ENCODE peak calls at places on chromosomes 12 and 14, in ten cellular contexts. J is pancreas, F is left lung, K is adrenal gland, O is PC-3, Y is endothelial cell of umbilical vein, N is upper lobe of right lung, H is MM.1S, X is ascending aorta, G is psoas muscle. V is an unnamed sample.

GRCh38 chr12:44510510-44510909 is 365.6 kb downstream of the NELL2 start:
- DNase-seq in G (no peak), N (no peak), F (no peak), H (no peak), J (no peak), K (no peak), O (peak), Y (no peak), X (no peak), V (no peak)

GRCh38 chr12:124397807-124398577 is 103.1 kb downstream of the RFLNA start:
- DNase-seq in N (no peak), J (peak), O (no peak), X (no peak), H (no peak), K (peak), F (no peak), Y (no peak), G (no peak), V (no peak)

GRCh38 chr14:49999216-49999761 is 106.4 kb downstream of the ARF6 start:
- DNase-seq in F (peak), N (peak), H (peak), Y (peak), G (peak), X (peak), O (peak), K (peak), J (peak), V (peak)

GRCh38 chr12:112167031-112167461 is 41.7 kb downstream of the TRAFD1 start:
- DNase-seq in X (no peak), H (no peak), K (no peak), O (no peak), Y (no peak), G (no peak), N (no peak), F (no peak), J (no peak), V (no peak)

GRCh38 chr12:127389923-127390322 is 877.0 kb upstream of the TMEM132C start:
- DNase-seq in O (peak), Y (no peak), N (no peak), F (no peak), G (no peak), X (no peak), H (peak), K (no peak), J (no peak), V (no peak)

GRCh38 chr14:71523630-71524320 is 408.5 kb upstream of the RGS6 start:
- DNase-seq in X (no peak), Y (no peak), F (no peak), K (no peak), O (no peak), J (no peak), G (no peak), N (no peak), H (no peak), V (no peak)

GRCh38 chr14:79600406-79600805 is 610.9 kb downstream of the DIO2 start:
- DNase-seq in O (no peak), Y (no peak), N (no peak), X (no peak), K (no peak), G (no peak), F (no peak), J (no peak), H (no peak), V (no peak)

GRCh38 chr14:102500190-102500661 is 9.3 kb downstream of the ANKRD9 start:
- DNase-seq in K (no peak), J (no peak), N (peak), Y (peak), F (peak), H (no peak), X (peak), O (no peak), G (peak), V (peak)

GRCh38 chr14:77022219-77022852 is 6.2 kb downstream of the IRF2BPL start:
- DNase-seq in X (no peak), J (no peak), Y (no peak), F (no peak), K (no peak), G (no peak), O (peak), N (no peak), H (peak), V (no peak)

GRCh38 chr12:19288603-19289244 is 150.6 kb upstream of the AEBP2 start:
- DNase-seq in O (peak), H (peak), G (no peak), N (no peak), J (no peak), X (no peak), K (no peak), Y (peak), F (no peak), V (no peak)

DNA sequence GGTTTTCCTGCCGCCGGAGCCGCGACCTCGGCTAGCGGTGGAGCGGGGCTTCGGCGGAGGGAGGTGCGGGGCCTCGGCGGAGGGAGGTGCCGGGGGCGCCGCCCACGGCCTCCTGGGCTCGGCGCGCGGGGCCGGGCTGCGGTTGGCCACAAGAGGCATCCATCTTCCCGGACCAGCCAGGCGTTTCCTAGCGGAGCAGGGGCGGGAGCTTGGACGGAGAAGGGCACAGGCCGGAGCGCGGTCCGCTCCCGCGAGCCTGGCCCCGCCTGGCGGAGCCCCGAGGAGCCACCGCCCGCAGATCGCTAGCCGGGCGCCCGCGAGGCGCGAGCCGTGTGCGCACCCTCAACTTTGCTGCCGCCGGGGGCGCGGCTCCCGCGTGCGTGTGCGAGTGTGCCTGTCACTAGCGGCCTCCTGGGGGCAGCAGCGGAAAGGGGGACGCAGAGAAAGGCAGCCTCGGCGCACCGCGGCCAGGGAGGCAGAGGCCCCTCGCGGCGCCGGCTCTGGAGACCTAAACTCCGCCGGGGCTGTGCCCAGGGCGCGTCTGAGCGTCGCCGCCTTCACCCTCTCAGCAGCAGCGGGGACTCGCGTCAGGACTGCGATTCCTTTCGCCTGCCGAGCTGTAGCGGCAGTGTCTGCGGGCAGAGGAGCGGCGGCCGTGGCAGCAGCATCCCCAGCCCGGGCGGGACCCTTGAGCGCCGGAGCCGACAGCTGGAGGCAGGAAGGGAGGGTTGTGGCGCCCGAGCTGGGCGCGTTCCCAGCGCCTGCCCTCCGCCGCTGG is 698 bp upstream of the SRGAP1 start:
- DNase-seq in O (peak), J (peak), H (peak), G (peak), F (peak), N (peak), X (peak), K (peak), Y (peak), V (peak)
- H3K27ac ChIP-seq in O (peak), J (peak), H (no peak), G (peak), F (peak), N (peak), X (peak), K (peak), Y (peak), V (peak)

DNA sequence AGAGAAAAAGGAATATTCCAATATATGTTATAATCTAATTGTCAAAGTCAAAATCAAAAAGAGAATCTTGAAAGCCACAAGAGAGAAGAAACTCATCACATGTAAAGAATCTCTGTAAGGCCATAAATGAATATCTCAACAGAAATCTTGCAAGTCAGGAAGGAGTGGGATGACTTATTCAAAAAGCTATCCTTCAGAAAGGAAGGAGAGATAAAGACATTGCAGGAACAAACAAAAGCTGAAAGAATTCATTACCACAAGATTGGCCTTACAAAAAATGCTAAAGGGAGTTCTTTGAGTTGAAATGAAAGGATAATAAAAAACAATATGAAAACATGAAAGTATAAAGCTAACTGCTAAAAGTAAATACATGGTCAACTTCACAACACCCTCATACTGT is 286.8 kb downstream of the LRIG3 start:
- DNase-seq in F (no peak), J (no peak), Y (peak), G (no peak), X (no peak), N (no peak), H (no peak), K (no peak), O (peak), V (no peak)
- H3K27ac ChIP-seq in F (no peak), J (no peak), Y (no peak), G (no peak), X (no peak), N (no peak), H (no peak), K (no peak), O (peak), V (no peak)

GRCh38 chr12:51320311-51320694 is 3.7 kb downstream of the BIN2 start:
- DNase-seq in K (no peak), X (no peak), H (no peak), N (no peak), G (no peak), Y (no peak), O (no peak), J (no peak), F (no peak), V (no peak)

GRCh38 chr12:51321882-51322281 is 2.1 kb downstream of the BIN2 start:
- DNase-seq in X (no peak), F (no peak), Y (no peak), N (no peak), K (no peak), G (no peak), J (no peak), H (no peak), O (peak), V (no peak)

GRCh38 chr12:51322452-51322851 is 1.5 kb downstream of the BIN2 start:
- DNase-seq in J (no peak), O (no peak), G (no peak), N (no peak), X (no peak), F (no peak), H (peak), Y (no peak), K (no peak), V (no peak)

GRCh38 chr12:51318846-51319570 is 5.0 kb downstream of the BIN2 start:
- DNase-seq in O (peak), G (no peak), H (peak), K (no peak), Y (no peak), J (no peak), N (no peak), X (no peak), F (peak), V (no peak)

GRCh38 chr12:51320695-51321320 is 3.2 kb downstream of the BIN2 start:
- DNase-seq in J (no peak), G (no peak), X (no peak), F (no peak), O (no peak), Y (no peak), K (no peak), H (peak), N (no peak), V (no peak)
- H3K27ac ChIP-seq in J (no peak), G (no peak), X (no peak), F (peak), O (no peak), Y (no peak), K (no peak), H (peak), N (no peak), V (no peak)

GRCh38 chr14:100224229-100224628 is 14.7 kb upstream of the YY1 start:
- DNase-seq in J (no peak), H (no peak), Y (no peak), O (no peak), F (no peak), X (no peak), G (no peak), K (no peak), N (no peak), V (no peak)
- H3K27ac ChIP-seq in J (no peak), H (no peak), Y (no peak), O (no peak), F (no peak), X (no peak), G (no peak), K (no peak), N (no peak), V (no peak)